ENCODE peak calls at places on chromosomes 13 and 19, in seven cellular contexts. B, N, K, L, W, Y and U are unnamed samples.

GRCh38 chr13:40064723-40065122 is 409.3 kb downstream of the COG6 start:
- DNase-seq in L (peak), K (peak), B (peak), W (no peak), Y (no peak), N (no peak), U (no peak)

GRCh38 chr19:56504581-56504980 is 3.1 kb upstream of the ZNF471 start:
- DNase-seq in L (no peak), B (peak), W (no peak), K (no peak), Y (no peak), N (no peak), U (no peak)

GRCh38 chr13:84366484-84366883 is 484.2 kb upstream of the SLITRK1 start:
- DNase-seq in K (no peak), L (no peak), Y (no peak), N (no peak), B (peak), W (no peak), U (no peak)

GRCh38 chr13:59750860-59751259 is 412.9 kb downstream of the DIAPH3 start:
- DNase-seq in B (peak), Y (peak), N (no peak), W (no peak), L (peak), K (peak), U (no peak)

GRCh38 chr13:114235697-114236096 is 1.0 kb downstream of the CDC16 start:
- DNase-seq in B (no peak), Y (no peak), W (no peak), N (no peak), K (no peak), L (no peak), U (no peak)

GRCh38 chr19:35164418-35164817 is 9.9 kb downstream of the FXYD5 start:
- DNase-seq in W (no peak), Y (no peak), N (no peak), L (no peak), B (no peak), K (no peak), U (no peak)

GRCh38 chr19:2922987-2923386 is 21.8 kb downstream of the ZNF77 start:
- DNase-seq in B (peak), K (no peak), N (no peak), L (no peak), Y (no peak), W (no peak), U (no peak)

GRCh38 chr13:21957833-21958232 is 287.0 kb downstream of the FGF9 start:
- DNase-seq in Y (no peak), W (no peak), K (no peak), L (no peak), B (no peak), N (no peak), U (no peak)

GRCh38 chr19:44869728-44870470 is 21.2 kb upstream of the TOMM40 start:
- DNase-seq in N (no peak), W (no peak), B (peak), K (peak), Y (no peak), L (no peak), U (no peak)